ENCODE peak calls at places on chromosome 17, in six cellular contexts. I is amygdala, P is T-cell, C is amniotic stem cell, K is neural progenitor cell, R is A549. T is an unnamed sample.

GRCh38 chr17:19752216-19753048 is 4.3 kb upstream of the ALDH3A1 start:
- DNase-seq in C (no peak), I (no peak), K (no peak), R (no peak), P (no peak), T (no peak)

GRCh38 chr17:40604327-40605080 is 39.2 kb upstream of the CCR7 start:
- DNase-seq in P (no peak), C (no peak), I (no peak), K (no peak), R (no peak), T (no peak)

GRCh38 chr17:8798176-8799000 is 777 bp downstream of the MFSD6L start:
- DNase-seq in K (no peak), I (no peak), R (no peak), P (no peak), C (no peak), T (no peak)

GRCh38 chr17:66493283-66494019 is 191.0 kb downstream of the PRKCA start:
- DNase-seq in I (no peak), P (no peak), R (peak), C (no peak), K (no peak), T (no peak)

GRCh38 chr17:77356690-77357201 is 216.0 kb downstream of the SEC14L1 start:
- DNase-seq in C (no peak), P (peak), K (no peak), R (peak), I (no peak), T (no peak)

GRCh38 chr17:1143573-1143972 is 36.2 kb downstream of the ABR start:
- DNase-seq in P (no peak), C (no peak), I (peak), R (no peak), K (peak), T (no peak)

GRCh38 chr17:58402679-58403078 is 14.7 kb downstream of the RNF43 start:
- DNase-seq in K (peak), R (no peak), P (no peak), C (no peak), I (no peak), T (no peak)

GRCh38 chr17:76018340-76018680 is 8.8 kb downstream of the EVPL start:
- DNase-seq in K (no peak), I (no peak), P (no peak), C (no peak), R (no peak), T (no peak)

GRCh38 chr17:40063034-40063765 is 435 bp downstream of the THRA start:
- DNase-seq in R (no peak), C (no peak), K (peak), P (peak), I (peak), T (peak)